ENCODE peak calls at places on chromosomes 7 and 10, in four cellular contexts. T is left lung, G is IMR-90, F is GM23338. M is an unnamed sample.
A peak's percentile ranks its signal among the peaks of the same experiment; 100 is the strongest.

GRCh38 chr10:38094923-38095574 is 912 bp downstream of the ZNF37A start:
- DNase-seq in T (no peak), G (no peak), F (no peak), M (no peak)

GRCh38 chr10:91462423-91462822 is 52.3 kb downstream of the HECTD2 start:
- DNase-seq in T (no peak), G (peak; percentile 42), F (no peak), M (no peak)

GRCh38 chr10:100998183-100998990 is 1.2 kb upstream of the LZTS2 start:
- DNase-seq in T (peak; percentile 87), G (peak; percentile 81), F (peak; percentile 76), M (no peak)

GRCh38 chr10:69269761-69270160 is 8.5 kb upstream of the HK1 start:
- DNase-seq in T (no peak), G (peak; percentile 17), F (no peak), M (no peak)

GRCh38 chr10:96501985-96502384 is 11.7 kb downstream of the TLL2 start:
- DNase-seq in T (no peak), G (no peak), F (no peak), M (no peak)

GRCh38 chr7:28729685-28730084 is 228.4 kb downstream of the TRIL start:
- DNase-seq in T (no peak), G (peak; percentile 28), F (no peak), M (no peak)

GRCh38 chr7:87100326-87100725 is 40.9 kb upstream of the ELAPOR2 start:
- DNase-seq in T (no peak), G (no peak), F (no peak), M (no peak)

GRCh38 chr10:24374134-24374915 is 165.4 kb downstream of the KIAA1217 start:
- DNase-seq in T (no peak), G (peak; percentile 79), F (no peak), M (no peak)

GRCh38 chr10:6018422-6018821 is 41.1 kb upstream of the IL15RA start:
- DNase-seq in T (no peak), G (no peak), F (no peak), M (no peak)

GRCh38 chr10:71213761-71214440 is 1.5 kb downstream of the UNC5B start:
- DNase-seq in T (no peak), G (peak; percentile 80), F (peak; percentile 79), M (no peak)

GRCh38 chr10:12405342-12406320 is 56.3 kb downstream of the CAMK1D start:
- DNase-seq in T (no peak), G (peak; percentile 35), F (peak; percentile 16), M (no peak)

GRCh38 chr10:44004913-44005787 is 356.5 kb upstream of the ZNF32 start:
- DNase-seq in T (no peak), G (no peak), F (no peak), M (no peak)

GRCh38 chr7:94492601-94493000 is 17.0 kb upstream of the CASD1 start:
- DNase-seq in T (no peak), G (no peak), F (no peak), M (no peak)

GRCh38 chr10:59898125-59898835 is 8.1 kb downstream of the CCDC6 start:
- DNase-seq in T (no peak), G (no peak), F (no peak), M (no peak)

GRCh38 chr7:101733713-101734475 is 83.5 kb upstream of the CUX1 start:
- DNase-seq in T (peak; percentile 82), G (peak; percentile 47), F (peak; percentile 85), M (no peak)
- H3K4me3 ChIP-seq in T (no peak overlapping the region), G (no peak overlapping the region), F (peak overlapping the region; percentile 40), M (peak overlapping the region; percentile 79)

GRCh38 chr7:2820508-2820934 is 23.6 kb downstream of the GNA12 start:
- DNase-seq in T (peak; percentile 86), G (peak; percentile 97), F (no peak), M (peak; percentile 68)

GRCh38 chr7:2823124-2823523 is 21.0 kb downstream of the GNA12 start:
- DNase-seq in T (peak; percentile 63), G (no peak), F (no peak), M (no peak)

GRCh38 chr7:2821161-2821841 is 22.8 kb downstream of the GNA12 start:
- DNase-seq in T (no peak), G (peak; percentile 83), F (peak; percentile 80), M (no peak)

GRCh38 chr7:2819954-2820397 is 24.1 kb downstream of the GNA12 start:
- DNase-seq in T (no peak), G (no peak), F (no peak), M (no peak)

DNA sequence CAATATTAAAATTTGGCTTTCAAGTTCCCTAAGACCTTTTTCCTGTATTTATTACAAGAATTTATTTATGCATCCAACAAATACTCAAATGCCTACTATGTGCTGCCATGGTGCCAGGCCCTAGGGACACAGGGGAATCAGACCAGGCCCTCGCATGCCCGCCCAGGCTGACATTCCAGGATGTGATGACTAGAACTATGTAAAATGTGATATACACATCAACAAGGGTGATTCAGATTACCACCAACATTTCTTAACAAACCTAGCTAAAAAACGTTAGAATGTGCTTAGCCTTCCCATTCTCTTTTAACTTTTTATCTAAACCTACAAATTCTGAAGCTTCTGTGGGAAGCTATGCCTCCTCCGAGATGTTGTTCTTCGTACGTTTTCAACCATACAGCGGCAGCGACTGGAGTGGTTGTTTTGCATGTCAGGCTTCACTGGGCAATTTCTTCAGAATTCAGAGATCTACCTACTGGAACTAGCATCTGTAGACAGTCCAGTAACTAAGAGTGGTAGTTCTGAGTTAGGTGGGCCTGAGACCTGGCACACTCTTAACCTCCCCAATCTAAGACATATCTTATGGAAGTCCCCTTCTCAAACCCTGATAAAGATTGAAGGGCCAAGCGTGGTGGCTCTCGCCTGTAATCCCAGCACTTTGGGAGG is 22.1 kb downstream of the GNA12 start:
- DNase-seq in T (no peak), G (peak; percentile 91), F (no peak), M (no peak)
- H3K4me1 ChIP-seq in T (peaks cover 69% of the 10 kb centered on the region), G (peaks cover 58% of the 10 kb centered on the region), F (peaks cover 80% of the 10 kb centered on the region), M (peaks cover 10% of the 10 kb centered on the region)

GRCh38 chr7:80705164-80705781 is 66.8 kb downstream of the CD36 start:
- DNase-seq in T (no peak), G (no peak), F (no peak), M (no peak)

GRCh38 chr7:80699030-80699638 is 60.7 kb downstream of the CD36 start:
- DNase-seq in T (no peak), G (peak; percentile 63), F (peak; percentile 77), M (no peak)

GRCh38 chr7:80703272-80703671 is 64.8 kb downstream of the CD36 start:
- DNase-seq in T (no peak), G (no peak), F (no peak), M (no peak)

DNA sequence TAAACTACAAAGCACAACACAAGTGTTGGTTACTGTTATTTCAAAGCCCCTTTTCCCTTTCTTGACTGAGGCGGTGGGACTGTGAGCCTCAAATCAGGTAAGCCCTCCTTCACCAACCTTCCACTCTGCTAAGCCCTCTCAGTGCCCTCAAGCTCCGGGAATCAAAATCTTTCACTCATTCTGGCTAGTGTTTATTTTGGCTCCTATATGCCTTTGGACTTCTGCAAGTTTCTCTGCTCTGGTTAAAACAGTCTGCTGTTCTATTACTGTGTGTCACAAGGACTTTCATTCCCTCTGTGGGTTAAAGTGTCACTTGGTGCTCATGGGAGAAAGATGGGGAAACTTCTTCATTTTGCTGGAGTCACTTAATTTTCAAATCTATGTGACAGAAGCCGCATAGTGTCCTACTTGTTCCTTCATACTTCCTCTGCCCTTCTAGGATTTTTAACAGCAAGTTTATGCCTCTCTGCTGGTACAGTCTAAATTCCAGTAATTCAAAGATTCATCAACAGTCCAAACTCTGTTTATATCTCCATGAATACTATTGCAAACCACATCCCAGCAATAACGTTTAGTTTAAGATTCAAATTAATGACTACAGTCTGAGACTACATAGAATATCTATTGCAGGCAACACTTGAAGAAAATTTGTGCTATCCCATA is 61.3 kb downstream of the CD36 start:
- DNase-seq in T (no peak), G (peak; percentile 44), F (no peak), M (no peak)
- H3K27ac ChIP-seq in T (no peak overlapping the region), G (peak overlapping the region; percentile 59), F (no peak overlapping the region), M (no peak overlapping the region)

DNA sequence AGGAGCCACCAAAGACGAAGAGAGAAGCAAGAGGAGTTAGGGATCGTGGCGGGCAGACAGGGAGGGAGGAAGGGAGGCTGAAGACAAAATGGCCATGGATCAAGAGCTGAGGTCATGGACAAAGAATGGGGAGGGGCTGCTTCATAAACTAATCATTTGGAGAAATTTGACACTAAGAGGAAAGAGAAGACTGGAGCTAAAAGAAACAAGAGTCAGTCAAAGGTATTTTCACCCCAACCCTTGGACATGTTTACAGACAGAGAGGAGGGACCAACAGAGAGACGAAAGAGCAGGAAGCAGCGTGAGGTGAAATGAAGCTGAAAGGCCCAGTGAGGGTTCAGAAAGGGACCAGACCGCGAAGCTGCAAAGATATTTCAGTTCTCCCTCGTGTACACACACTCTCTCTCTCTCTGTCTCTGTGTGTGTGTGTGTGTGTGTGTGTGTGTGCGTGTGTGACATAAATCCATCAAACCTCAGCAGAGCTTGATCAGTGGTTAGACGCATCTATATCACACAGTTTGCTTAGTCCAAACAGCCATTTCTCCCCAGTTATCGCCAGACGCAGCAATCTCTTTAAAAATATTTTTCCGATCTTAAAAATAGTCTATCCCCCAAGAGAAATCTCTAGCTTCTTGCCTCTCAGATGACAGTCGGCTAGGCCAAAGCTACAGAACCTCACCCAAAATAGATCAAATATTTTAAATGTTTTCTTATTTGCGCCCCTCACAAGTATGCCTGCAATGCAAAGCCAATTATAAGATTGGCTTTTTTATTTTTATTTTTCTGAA is 12.5 kb upstream of the CALD1 start:
- DNase-seq in T (no peak), G (peak; percentile 57), F (no peak), M (no peak)
- H3K4me3 ChIP-seq in T (no peak overlapping the region), G (no peak overlapping the region), F (no peak overlapping the region), M (peak overlapping the region; percentile 2)

DNA sequence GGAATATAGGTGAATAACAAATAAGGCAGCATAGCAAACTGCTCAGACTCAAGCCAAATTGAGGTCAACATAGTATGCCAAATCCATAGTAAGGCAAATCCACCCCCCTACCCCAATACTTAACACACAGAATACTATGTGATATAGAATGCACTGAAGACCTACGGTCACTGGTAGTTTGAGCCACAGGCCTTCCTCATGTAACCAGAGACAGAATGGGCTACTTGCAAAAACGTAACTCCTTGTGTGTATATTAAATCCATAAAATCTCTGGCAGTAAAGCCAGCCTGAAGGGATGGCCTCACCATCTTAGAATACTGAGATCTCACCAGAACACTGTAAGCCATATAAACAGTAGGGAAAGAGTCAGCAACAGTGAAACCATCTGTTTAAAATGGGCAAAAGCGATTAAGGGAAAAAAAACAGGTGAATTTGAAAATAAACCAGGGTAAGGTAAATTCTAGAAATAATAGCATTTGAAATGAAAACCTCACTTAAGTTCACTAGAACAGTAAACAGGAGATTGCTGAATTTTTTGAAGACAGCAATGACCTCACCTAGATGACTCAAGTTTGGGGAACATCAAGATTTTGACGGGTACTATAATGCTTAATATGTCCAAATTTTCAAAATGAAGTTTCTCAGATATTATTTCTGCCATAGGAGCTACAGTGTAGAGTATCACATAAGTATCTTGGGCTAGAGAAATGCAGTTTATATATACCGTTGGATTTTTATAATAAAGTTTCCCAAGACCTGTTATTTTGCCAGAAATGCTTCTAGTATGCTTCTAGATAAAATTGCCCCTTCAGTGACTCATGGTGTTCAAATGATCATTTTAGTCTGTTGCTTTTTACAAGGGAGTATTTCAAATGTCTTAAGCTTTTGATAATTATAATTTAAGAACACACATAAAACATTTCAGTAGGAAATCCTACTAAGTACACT is 13.9 kb downstream of the HNRNPA2B1 start:
- DNase-seq in T (no peak), G (no peak), F (no peak), M (no peak)
- H3K4me1 ChIP-seq in T (peaks cover 31% of the 10 kb centered on the region), G (no peaks in the 10 kb centered on the region), F (no peaks in the 10 kb centered on the region), M (no peaks in the 10 kb centered on the region)

DNA sequence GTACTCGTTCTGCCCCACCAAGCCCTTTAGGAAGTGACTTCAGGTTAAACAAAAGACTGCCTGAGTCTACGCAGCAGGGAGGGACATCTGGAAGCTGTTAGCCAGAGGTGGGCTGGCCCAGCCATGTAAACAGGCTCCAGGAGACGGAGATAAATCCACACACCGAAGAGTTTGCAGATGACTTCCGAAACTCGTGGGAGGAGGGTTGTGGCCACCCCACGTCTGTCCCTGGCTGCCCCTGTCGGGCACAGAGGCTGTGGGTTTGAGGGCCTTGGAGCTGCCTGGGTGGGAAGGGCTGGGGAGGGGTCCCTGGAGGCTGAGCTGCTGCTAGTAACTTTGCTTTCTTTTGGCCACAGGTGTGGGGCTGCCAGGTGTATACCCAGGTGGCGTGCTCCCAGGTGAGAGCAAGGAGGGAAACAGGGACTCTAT is 15.6 kb downstream of the ELN start:
- DNase-seq in T (no peak), G (peak; percentile 64), F (peak; percentile 58), M (no peak)
- H3K27ac ChIP-seq in T (no peak overlapping the region), G (no peak overlapping the region), F (no peak overlapping the region), M (peak overlapping the region; percentile 95)

M was measured in thoracic aorta.